ENCODE peak calls at places on chromosomes 12 and 14, in four cellular contexts. W is dorsolateral prefrontal cortex, V is HS-5, O is GM19239. C is an unnamed sample.

GRCh38 chr12:128318946-128319345 is 52.0 kb downstream of the TMEM132C start:
- DNase-seq in W (no peak), V (no peak), O (no peak), C (no peak)

GRCh38 chr14:68851078-68851477 is 58.2 kb upstream of the ZFP36L1 start:
- DNase-seq in O (no peak), V (no peak), W (no peak), C (no peak)

GRCh38 chr12:118034429-118035193 is 18.1 kb downstream of the RFC5 start:
- DNase-seq in V (no peak), W (no peak), O (no peak), C (no peak)

GRCh38 chr14:48748151-48748550 is 838.0 kb downstream of the RPS29 start:
- DNase-seq in W (no peak), V (no peak), O (no peak), C (no peak)

GRCh38 chr14:68526420-68527105 is 266.3 kb downstream of the ZFP36L1 start:
- DNase-seq in V (no peak), O (no peak), W (no peak), C (no peak)

GRCh38 chr12:129097451-129097850 is 244.2 kb downstream of the GLT1D1 start:
- DNase-seq in V (no peak), O (no peak), W (no peak), C (no peak)

GRCh38 chr12:65334534-65334933 is 56.1 kb downstream of the MSRB3 start:
- DNase-seq in O (no peak), V (no peak), W (no peak), C (no peak)

GRCh38 chr12:51388826-51389225 is 2.4 kb downstream of the GALNT6 start:
- DNase-seq in W (no peak), V (no peak), O (no peak), C (no peak)

GRCh38 chr12:116718578-116719454 is 19.1 kb downstream of the SPRING1 start:
- DNase-seq in W (no peak), V (no peak), O (no peak), C (no peak)

GRCh38 chr14:71555654-71556559 is 376.3 kb upstream of the RGS6 start:
- DNase-seq in O (no peak), V (no peak), W (no peak), C (peak; percentile 75)

GRCh38 chr12:48045061-48045846 is 41.0 kb upstream of the COL2A1 start:
- DNase-seq in O (no peak), V (no peak), W (no peak), C (no peak)

GRCh38 chr12:103401421-103401820 is 94.3 kb downstream of the C12orf42 start:
- DNase-seq in W (no peak), O (no peak), V (peak; percentile 2), C (no peak)

GRCh38 chr12:133058203-133059125 is 21.2 kb downstream of the ZNF84 start:
- DNase-seq in W (no peak), O (no peak), V (no peak), C (no peak)

C was measured in activated naive CD4-positive, alpha-beta T cell treated with Interleukin-2 at 50 U/mL for 16 hours.